ENCODE peak calls at places on chromosomes 7 and 10, in six cellular contexts. P is upper lobe of right lung, J is sigmoid colon, X is lower lobe of right lung, D is uterus, A is nephron progenitor cell. V is an unnamed sample.

GRCh38 chr10:131853610-131853964 is 47.2 kb upstream of the PPP2R2D start:
- DNase-seq in P (peak; percentile 41), J (no peak), X (no peak), D (no peak), A (no peak), V (no peak)

GRCh38 chr7:34104992-34105391 is 199.7 kb downstream of the BMPER start:
- DNase-seq in P (no peak), J (no peak), X (no peak), D (no peak), A (no peak), V (no peak)

GRCh38 chr7:115933463-115933862 is 97.1 kb downstream of the TFEC start:
- DNase-seq in P (no peak), J (no peak), X (no peak), D (no peak), A (no peak), V (peak; percentile 18)

GRCh38 chr7:141074162-141074989 is 512 bp downstream of the TMEM178B start:
- DNase-seq in P (peak; percentile 65), J (no peak), X (no peak), D (no peak), A (peak; percentile 53), V (no peak)

GRCh38 chr7:111678986-111679385 is 116.7 kb upstream of the IMMP2L start:
- DNase-seq in P (no peak), J (no peak), X (no peak), D (no peak), A (no peak), V (no peak)

GRCh38 chr7:823639-824038 is 8.6 kb upstream of the SUN1 start:
- DNase-seq in P (no peak), J (peak; percentile 53), X (no peak), D (no peak), A (no peak), V (no peak)

GRCh38 chr10:7686351-7687171 is 16.6 kb upstream of the ITIH2 start:
- DNase-seq in P (no peak), J (no peak), X (peak; percentile 53), D (no peak), A (no peak), V (no peak)

GRCh38 chr7:52260046-52260665 is 775.3 kb upstream of the POM121L12 start:
- DNase-seq in P (no peak), J (no peak), X (no peak), D (no peak), A (no peak), V (peak; percentile 37)

GRCh38 chr10:67072654-67073053 is 146.8 kb downstream of the LRRTM3 start:
- DNase-seq in P (no peak), J (no peak), X (no peak), D (no peak), A (no peak), V (no peak)

GRCh38 chr10:7819126-7819470 is 793 bp downstream of the TAF3 start:
- DNase-seq in P (no peak), J (no peak), X (peak; percentile 51), D (no peak), A (peak; percentile 40), V (peak; percentile 60)

GRCh38 chr10:84715911-84716310 is 387.5 kb downstream of the CCSER2 start:
- DNase-seq in P (no peak), J (no peak), X (no peak), D (no peak), A (peak; percentile 43), V (peak; percentile 66)

GRCh38 chr7:15084368-15084767 is 181.8 kb upstream of the DGKB start:
- DNase-seq in P (no peak), J (no peak), X (no peak), D (no peak), A (no peak), V (no peak)

GRCh38 chr7:106768324-106768751 is 96.7 kb upstream of the PIK3CG start:
- DNase-seq in P (no peak), J (no peak), X (no peak), D (no peak), A (no peak), V (no peak)

GRCh38 chr7:150961510-150962284 is 16.4 kb downstream of the KCNH2 start:
- DNase-seq in P (no peak), J (no peak), X (no peak), D (peak; percentile 78), A (peak; percentile 59), V (no peak)

GRCh38 chr10:43287056-43288007 is 20.5 kb upstream of the RASGEF1A start:
- DNase-seq in P (peak; percentile 82), J (no peak), X (peak; percentile 85), D (no peak), A (no peak), V (peak; percentile 86)

GRCh38 chr10:63887026-63887589 is 365.9 kb downstream of the REEP3 start:
- DNase-seq in P (no peak), J (no peak), X (no peak), D (no peak), A (peak; percentile 10), V (no peak)

GRCh38 chr10:63886281-63887025 is 365.3 kb downstream of the REEP3 start:
- DNase-seq in P (no peak), J (no peak), X (no peak), D (no peak), A (no peak), V (no peak)

GRCh38 chr10:63889756-63890155 is 368.6 kb downstream of the REEP3 start:
- DNase-seq in P (no peak), J (no peak), X (no peak), D (no peak), A (no peak), V (no peak)

GRCh38 chr10:63885159-63885558 is 364.0 kb downstream of the REEP3 start:
- DNase-seq in P (no peak), J (no peak), X (no peak), D (no peak), A (no peak), V (peak; percentile 29)

GRCh38 chr10:63887600-63888396 is 366.6 kb downstream of the REEP3 start:
- DNase-seq in P (no peak), J (no peak), X (no peak), D (no peak), A (no peak), V (no peak)
- TF ChIP-seq CTCF in P (no peak), J (no peak), X (no peak), D (no peak), A (no peak), V (no peak)

DNA sequence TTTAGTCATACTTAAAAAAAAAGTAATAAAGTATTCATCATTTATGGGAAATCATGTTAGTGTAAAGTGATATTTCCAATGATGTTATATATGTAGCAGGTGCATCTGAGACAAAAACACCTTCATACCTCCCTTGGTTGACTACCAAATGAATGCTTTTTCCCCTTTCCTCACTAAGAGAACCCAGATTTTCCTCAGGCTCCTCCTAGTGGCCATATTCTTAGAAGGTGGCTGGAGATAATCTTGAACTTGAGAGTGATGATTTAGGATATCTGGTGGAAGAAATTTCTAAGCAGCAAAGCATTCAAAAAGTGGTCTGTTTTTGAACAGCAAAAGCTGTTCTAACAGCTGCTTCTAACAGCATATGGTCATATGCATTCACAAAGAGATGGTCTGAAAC is 16.8 kb upstream of the DNAH11 start:
- DNase-seq in P (no peak), J (no peak), X (no peak), D (no peak), A (no peak), V (peak; percentile 21)
- TF ChIP-seq CTCF in P (peak; percentile 47), J (peak; percentile 39), X (peak; percentile 40), D (peak; percentile 26), A (no peak), V (peak; percentile 21)

GRCh38 chr7:98189559-98189958 is 21.7 kb upstream of the BHLHA15 start:
- DNase-seq in P (no peak), J (no peak), X (no peak), D (no peak), A (no peak), V (no peak)
- TF ChIP-seq CTCF in P (no peak), J (no peak), X (no peak), D (no peak), A (no peak), V (no peak)

GRCh38 chr7:113519447-113519846 is 399.4 kb downstream of the PPP1R3A start:
- DNase-seq in P (no peak), J (no peak), X (no peak), D (no peak), A (no peak), V (peak; percentile 4)

GRCh38 chr7:113521468-113521867 is 397.3 kb downstream of the PPP1R3A start:
- DNase-seq in P (no peak), J (no peak), X (no peak), D (no peak), A (no peak), V (peak; percentile 5)
- TF ChIP-seq CTCF in P (no peak), J (no peak), X (no peak), D (no peak), A (no peak), V (no peak)

GRCh38 chr7:71221049-71221448 is 89.1 kb downstream of the GALNT17 start:
- DNase-seq in P (no peak), J (no peak), X (no peak), D (no peak), A (no peak), V (no peak)
- TF ChIP-seq CTCF in P (no peak), J (no peak), X (no peak), D (no peak), A (no peak), V (no peak)

GRCh38 chr10:51085204-51085603 is 10.9 kb downstream of the PRKG1 start:
- DNase-seq in P (no peak), J (no peak), X (no peak), D (no peak), A (no peak), V (no peak)

GRCh38 chr10:51086695-51087094 is 12.4 kb downstream of the PRKG1 start:
- DNase-seq in P (no peak), J (no peak), X (no peak), D (no peak), A (no peak), V (no peak)

GRCh38 chr10:51079766-51080165 is 5.5 kb downstream of the PRKG1 start:
- DNase-seq in P (no peak), J (no peak), X (no peak), D (no peak), A (no peak), V (no peak)

GRCh38 chr10:51082857-51083256 is 8.6 kb downstream of the PRKG1 start:
- DNase-seq in P (no peak), J (no peak), X (no peak), D (no peak), A (no peak), V (no peak)

DNA sequence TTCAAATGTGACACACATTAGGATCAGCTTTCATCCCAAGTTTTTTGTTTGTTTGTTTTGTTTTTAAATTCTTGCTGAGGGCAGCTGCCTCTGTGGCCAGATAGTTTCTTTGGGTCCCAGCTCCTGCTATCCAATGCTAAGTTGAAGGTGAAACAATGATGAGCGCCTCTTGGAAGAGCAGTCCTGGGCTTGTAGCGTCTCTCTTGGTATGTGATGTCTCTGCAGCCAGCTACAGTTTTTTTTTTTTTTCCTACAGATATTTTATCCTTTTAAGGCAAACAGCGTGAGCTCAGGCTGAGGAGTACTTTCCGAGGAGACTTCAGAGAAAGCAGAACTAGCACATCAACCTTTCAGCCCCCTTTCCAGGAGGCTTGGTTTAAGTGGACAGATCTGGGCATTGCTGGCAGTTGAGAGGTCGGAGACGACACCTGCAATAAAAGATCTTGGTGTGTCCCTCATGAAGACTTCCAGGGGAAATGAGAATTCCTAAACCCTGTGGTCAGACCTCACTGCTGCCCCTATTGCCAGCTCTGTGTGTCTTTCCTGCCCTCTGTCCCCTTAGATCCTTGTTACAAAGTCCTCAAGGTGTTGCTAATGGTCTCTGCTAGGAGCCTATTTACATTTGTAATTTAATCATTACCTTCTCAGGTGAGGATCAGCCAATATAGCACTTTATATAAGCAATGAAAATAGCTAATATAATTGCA is 9.1 kb downstream of the PRKG1 start:
- DNase-seq in P (no peak), J (no peak), X (no peak), D (peak; percentile 27), A (no peak), V (no peak)
- TF ChIP-seq CTCF in P (no peak), J (no peak), X (no peak), D (no peak), A (no peak), V (no peak)

V was measured in MCF 10A.